ENCODE peak calls at places on chromosome 3, in nine cellular contexts. One of them, this sample, is unnamed.
A peak's percentile ranks its signal among the peaks of the same experiment; 100 is the strongest.

GRCh38 chr3:136630911-136631310 is 121.3 kb downstream of the STAG1 start:
- DNase-seq in Peyer's patch: no peak
- DNase-seq in stomach: no peak
- DNase-seq in heart left ventricle: no peak
- DNase-seq in breast epithelium: no peak
- DNase-seq in tibial nerve: no peak
- DNase-seq in thyroid gland: no peak
- DNase-seq in A549: no peak
- DNase-seq in adrenal gland: no peak
- DNase-seq in this sample: no peak

GRCh38 chr3:11914651-11915050 is 68.0 kb upstream of the TAMM41 start:
- DNase-seq in breast epithelium: no peak
- DNase-seq in thyroid gland: no peak
- DNase-seq in heart left ventricle: no peak
- DNase-seq in Peyer's patch: peak; percentile 28
- DNase-seq in A549: no peak
- DNase-seq in adrenal gland: no peak
- DNase-seq in stomach: peak; percentile 17
- DNase-seq in tibial nerve: no peak
- DNase-seq in this sample: no peak

GRCh38 chr3:111737712-111738097 is 121.4 kb upstream of the PHLDB2 start:
- DNase-seq in tibial nerve: peak; percentile 46
- DNase-seq in thyroid gland: peak; percentile 35
- DNase-seq in stomach: peak; percentile 76
- DNase-seq in adrenal gland: peak; percentile 73
- DNase-seq in heart left ventricle: peak; percentile 73
- DNase-seq in A549: peak; percentile 48
- DNase-seq in Peyer's patch: no peak
- DNase-seq in breast epithelium: no peak
- DNase-seq in this sample: peak; percentile 86

GRCh38 chr3:24145981-24146822 is 201.1 kb downstream of the NR1D2 start:
- DNase-seq in breast epithelium: no peak
- DNase-seq in tibial nerve: no peak
- DNase-seq in thyroid gland: no peak
- DNase-seq in stomach: no peak
- DNase-seq in adrenal gland: no peak
- DNase-seq in heart left ventricle: no peak
- DNase-seq in Peyer's patch: no peak
- DNase-seq in A549: peak; percentile 57
- DNase-seq in this sample: no peak

GRCh38 chr3:32865364-32865763 is 47.6 kb downstream of the TRIM71 start:
- DNase-seq in adrenal gland: no peak
- DNase-seq in A549: no peak
- DNase-seq in heart left ventricle: no peak
- DNase-seq in stomach: peak; percentile 34
- DNase-seq in breast epithelium: no peak
- DNase-seq in tibial nerve: no peak
- DNase-seq in Peyer's patch: no peak
- DNase-seq in thyroid gland: no peak
- DNase-seq in this sample: no peak

GRCh38 chr3:184538600-184539431 is 22.8 kb upstream of the EPHB3 start:
- DNase-seq in heart left ventricle: no peak
- DNase-seq in Peyer's patch: no peak
- DNase-seq in adrenal gland: no peak
- DNase-seq in A549: no peak
- DNase-seq in stomach: no peak
- DNase-seq in breast epithelium: no peak
- DNase-seq in tibial nerve: no peak
- DNase-seq in thyroid gland: no peak
- DNase-seq in this sample: peak; percentile 48

GRCh38 chr3:141150931-141151330 is 80.7 kb upstream of the PXYLP1 start:
- DNase-seq in thyroid gland: no peak
- DNase-seq in breast epithelium: no peak
- DNase-seq in adrenal gland: no peak
- DNase-seq in Peyer's patch: no peak
- DNase-seq in heart left ventricle: no peak
- DNase-seq in stomach: no peak
- DNase-seq in A549: no peak
- DNase-seq in tibial nerve: no peak
- DNase-seq in this sample: no peak

GRCh38 chr3:65963787-65964707 is 74.7 kb downstream of the MAGI1 start:
- DNase-seq in tibial nerve: no peak
- DNase-seq in adrenal gland: peak; percentile 61
- DNase-seq in heart left ventricle: no peak
- DNase-seq in stomach: no peak
- DNase-seq in Peyer's patch: no peak
- DNase-seq in thyroid gland: no peak
- DNase-seq in A549: peak; percentile 58
- DNase-seq in breast epithelium: no peak
- DNase-seq in this sample: no peak

GRCh38 chr3:67037615-67038014 is 39.5 kb downstream of the KBTBD8 start:
- DNase-seq in stomach: no peak
- DNase-seq in adrenal gland: no peak
- DNase-seq in breast epithelium: no peak
- DNase-seq in tibial nerve: no peak
- DNase-seq in thyroid gland: no peak
- DNase-seq in Peyer's patch: no peak
- DNase-seq in heart left ventricle: no peak
- DNase-seq in A549: no peak
- DNase-seq in this sample: no peak

GRCh38 chr3:62065985-62066693 is 307.2 kb downstream of the FEZF2 start:
- DNase-seq in thyroid gland: no peak
- DNase-seq in A549: no peak
- DNase-seq in breast epithelium: no peak
- DNase-seq in adrenal gland: no peak
- DNase-seq in Peyer's patch: no peak
- DNase-seq in stomach: no peak
- DNase-seq in heart left ventricle: no peak
- DNase-seq in tibial nerve: no peak
- DNase-seq in this sample: no peak

GRCh38 chr3:72738752-72739520 is 109.3 kb downstream of the SHQ1 start:
- DNase-seq in breast epithelium: peak; percentile 63
- DNase-seq in Peyer's patch: peak; percentile 73
- DNase-seq in tibial nerve: no peak
- DNase-seq in heart left ventricle: peak; percentile 41
- DNase-seq in stomach: peak; percentile 50
- DNase-seq in adrenal gland: peak; percentile 27
- DNase-seq in A549: peak; percentile 23
- DNase-seq in thyroid gland: peak; percentile 56
- DNase-seq in this sample: no peak

GRCh38 chr3:149291178-149291577 is 42.3 kb downstream of the TM4SF18 start:
- DNase-seq in A549: peak; percentile 33
- DNase-seq in tibial nerve: no peak
- DNase-seq in heart left ventricle: no peak
- DNase-seq in Peyer's patch: no peak
- DNase-seq in thyroid gland: no peak
- DNase-seq in breast epithelium: no peak
- DNase-seq in stomach: no peak
- DNase-seq in adrenal gland: no peak
- DNase-seq in this sample: no peak

GRCh38 chr3:14703128-14703750 is 28.3 kb downstream of the C3orf20 start:
- DNase-seq in thyroid gland: no peak
- DNase-seq in breast epithelium: no peak
- DNase-seq in adrenal gland: no peak
- DNase-seq in tibial nerve: no peak
- DNase-seq in A549: no peak
- DNase-seq in heart left ventricle: no peak
- DNase-seq in stomach: no peak
- DNase-seq in Peyer's patch: no peak
- DNase-seq in this sample: no peak

GRCh38 chr3:105700575-105700974 is 168.2 kb downstream of the CBLB start:
- DNase-seq in A549: no peak
- DNase-seq in stomach: no peak
- DNase-seq in thyroid gland: no peak
- DNase-seq in Peyer's patch: no peak
- DNase-seq in heart left ventricle: no peak
- DNase-seq in tibial nerve: no peak
- DNase-seq in breast epithelium: no peak
- DNase-seq in adrenal gland: no peak
- DNase-seq in this sample: no peak

GRCh38 chr3:10292505-10293419 is at the start of gene GHRL:
- DNase-seq in stomach: peak; percentile 43
- DNase-seq in heart left ventricle: peak; percentile 30
- DNase-seq in tibial nerve: no peak
- DNase-seq in adrenal gland: no peak
- DNase-seq in thyroid gland: no peak
- DNase-seq in Peyer's patch: no peak
- DNase-seq in A549: no peak
- DNase-seq in breast epithelium: no peak
- DNase-seq in this sample: no peak

GRCh38 chr3:126939347-126939735 is 43.6 kb upstream of the PLXNA1 start:
- DNase-seq in adrenal gland: no peak
- DNase-seq in Peyer's patch: no peak
- DNase-seq in A549: peak; percentile 9
- DNase-seq in heart left ventricle: peak; percentile 16
- DNase-seq in tibial nerve: no peak
- DNase-seq in breast epithelium: no peak
- DNase-seq in stomach: no peak
- DNase-seq in thyroid gland: no peak
- DNase-seq in this sample: no peak

GRCh38 chr3:20236603-20237002 is 50.6 kb upstream of the SGO1 start:
- DNase-seq in breast epithelium: no peak
- DNase-seq in A549: no peak
- DNase-seq in Peyer's patch: no peak
- DNase-seq in thyroid gland: no peak
- DNase-seq in heart left ventricle: no peak
- DNase-seq in tibial nerve: no peak
- DNase-seq in adrenal gland: no peak
- DNase-seq in stomach: no peak
- DNase-seq in this sample: no peak

GRCh38 chr3:108090066-108090700 is 648 bp downstream of the CD47 start:
- DNase-seq in tibial nerve: peak; percentile 19
- DNase-seq in adrenal gland: peak; percentile 25
- DNase-seq in heart left ventricle: peak; percentile 31
- DNase-seq in thyroid gland: peak; percentile 37
- DNase-seq in breast epithelium: no peak
- DNase-seq in A549: peak; percentile 52
- DNase-seq in stomach: peak; percentile 34
- DNase-seq in Peyer's patch: peak; percentile 69
- DNase-seq in this sample: peak; percentile 70
- TF ChIP-seq POLR2A in tibial nerve: no peak
- TF ChIP-seq POLR2A in adrenal gland: no peak
- TF ChIP-seq POLR2A in heart left ventricle: no peak
- TF ChIP-seq POLR2A in thyroid gland: no peak
- TF ChIP-seq POLR2A in breast epithelium: no peak
- TF ChIP-seq POLR2A in A549: no peak
- TF ChIP-seq POLR2A in stomach: no peak
- TF ChIP-seq POLR2A in Peyer's patch: no peak
- TF ChIP-seq POLR2A in this sample: no peak

DNA sequence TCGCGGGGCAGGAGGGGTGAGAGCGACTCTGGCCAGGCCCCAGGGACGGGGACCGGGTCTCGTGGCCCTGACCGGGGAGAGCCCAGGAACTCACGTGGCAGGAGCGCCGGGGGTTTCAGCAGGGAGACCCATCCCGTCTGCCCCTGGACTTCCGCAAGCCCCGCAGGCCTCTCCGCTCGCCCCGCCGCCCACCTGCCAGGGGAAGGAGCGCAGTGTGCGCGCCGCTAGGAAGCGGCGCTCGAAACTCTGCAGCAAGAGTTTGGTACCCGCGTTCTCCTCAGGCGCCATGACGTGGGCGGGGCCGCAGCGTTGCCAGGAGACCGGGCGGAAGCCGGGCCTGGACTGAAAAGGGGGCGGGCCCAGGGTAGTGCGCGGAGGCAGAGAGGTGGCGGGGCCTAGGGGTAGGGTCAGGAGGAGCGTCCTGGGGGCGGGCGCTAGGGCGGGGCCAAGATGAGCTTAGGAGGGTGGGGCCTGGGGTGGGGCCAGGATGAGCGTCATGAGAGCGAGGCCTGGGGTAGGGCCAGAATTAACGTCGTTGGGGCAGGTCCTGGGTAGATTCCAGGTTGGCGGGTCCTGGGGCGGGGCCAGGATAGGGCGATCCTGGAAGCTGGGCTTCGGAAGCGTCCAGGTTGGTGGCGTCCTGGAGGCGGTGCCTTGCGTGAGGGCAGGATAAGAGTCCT is 29.7 kb downstream of the ALG1L2 start:
- DNase-seq in A549: peak; percentile 97
- DNase-seq in Peyer's patch: peak; percentile 100
- DNase-seq in adrenal gland: peak; percentile 99
- DNase-seq in thyroid gland: peak; percentile 99
- DNase-seq in tibial nerve: peak; percentile 97
- DNase-seq in heart left ventricle: peak; percentile 99
- DNase-seq in breast epithelium: peak; percentile 99
- DNase-seq in stomach: peak; percentile 99
- DNase-seq in this sample: peak; percentile 100
- TF ChIP-seq POLR2A in A549: peak; percentile 50
- TF ChIP-seq POLR2A in Peyer's patch: no peak
- TF ChIP-seq POLR2A in adrenal gland: peak; percentile 40
- TF ChIP-seq POLR2A in thyroid gland: peak; percentile 56
- TF ChIP-seq POLR2A in tibial nerve: no peak
- TF ChIP-seq POLR2A in heart left ventricle: no peak
- TF ChIP-seq POLR2A in breast epithelium: no peak
- TF ChIP-seq POLR2A in stomach: no peak
- TF ChIP-seq POLR2A in this sample: no peak

GRCh38 chr3:26623409-26624208 is 1.0 kb downstream of the LRRC3B start:
- DNase-seq in stomach: no peak
- DNase-seq in breast epithelium: no peak
- DNase-seq in adrenal gland: no peak
- DNase-seq in tibial nerve: no peak
- DNase-seq in heart left ventricle: no peak
- DNase-seq in A549: no peak
- DNase-seq in thyroid gland: no peak
- DNase-seq in Peyer's patch: no peak
- DNase-seq in this sample: peak; percentile 62

GRCh38 chr3:26622634-26623408 is at the start of gene LRRC3B:
- DNase-seq in thyroid gland: peak; percentile 23
- DNase-seq in tibial nerve: no peak
- DNase-seq in heart left ventricle: peak; percentile 19
- DNase-seq in stomach: no peak
- DNase-seq in breast epithelium: no peak
- DNase-seq in A549: no peak
- DNase-seq in Peyer's patch: no peak
- DNase-seq in adrenal gland: no peak
- DNase-seq in this sample: no peak

GRCh38 chr3:26621176-26621575 is 1.4 kb upstream of the LRRC3B start:
- DNase-seq in stomach: no peak
- DNase-seq in Peyer's patch: no peak
- DNase-seq in adrenal gland: no peak
- DNase-seq in heart left ventricle: no peak
- DNase-seq in A549: no peak
- DNase-seq in breast epithelium: no peak
- DNase-seq in thyroid gland: no peak
- DNase-seq in tibial nerve: no peak
- DNase-seq in this sample: no peak

GRCh38 chr3:26624209-26624775 is 1.7 kb downstream of the LRRC3B start:
- DNase-seq in thyroid gland: no peak
- DNase-seq in breast epithelium: no peak
- DNase-seq in A549: no peak
- DNase-seq in Peyer's patch: no peak
- DNase-seq in stomach: no peak
- DNase-seq in adrenal gland: no peak
- DNase-seq in tibial nerve: no peak
- DNase-seq in heart left ventricle: no peak
- DNase-seq in this sample: peak; percentile 58

GRCh38 chr3:26621891-26622633 is 510 bp upstream of the LRRC3B start:
- DNase-seq in A549: no peak
- DNase-seq in thyroid gland: no peak
- DNase-seq in stomach: no peak
- DNase-seq in adrenal gland: no peak
- DNase-seq in heart left ventricle: no peak
- DNase-seq in tibial nerve: no peak
- DNase-seq in breast epithelium: no peak
- DNase-seq in Peyer's patch: no peak
- DNase-seq in this sample: no peak
- TF ChIP-seq POLR2A in A549: no peak
- TF ChIP-seq POLR2A in thyroid gland: no peak
- TF ChIP-seq POLR2A in stomach: no peak
- TF ChIP-seq POLR2A in adrenal gland: no peak
- TF ChIP-seq POLR2A in heart left ventricle: no peak
- TF ChIP-seq POLR2A in tibial nerve: no peak
- TF ChIP-seq POLR2A in breast epithelium: no peak
- TF ChIP-seq POLR2A in Peyer's patch: no peak
- TF ChIP-seq POLR2A in this sample: no peak

GRCh38 chr3:50237754-50238548 is 1.9 kb downstream of the GNAI2 start:
- DNase-seq in tibial nerve: peak; percentile 66
- DNase-seq in breast epithelium: peak; percentile 70
- DNase-seq in Peyer's patch: peak; percentile 94
- DNase-seq in thyroid gland: peak; percentile 88
- DNase-seq in heart left ventricle: peak; percentile 94
- DNase-seq in adrenal gland: peak; percentile 89
- DNase-seq in A549: no peak
- DNase-seq in stomach: peak; percentile 77
- DNase-seq in this sample: peak; percentile 93
- TF ChIP-seq POLR2A in tibial nerve: peak; percentile 53
- TF ChIP-seq POLR2A in breast epithelium: peak; percentile 2
- TF ChIP-seq POLR2A in Peyer's patch: no peak
- TF ChIP-seq POLR2A in thyroid gland: peak; percentile 76
- TF ChIP-seq POLR2A in heart left ventricle: no peak
- TF ChIP-seq POLR2A in adrenal gland: peak; percentile 92
- TF ChIP-seq POLR2A in A549: no peak
- TF ChIP-seq POLR2A in stomach: no peak
- TF ChIP-seq POLR2A in this sample: peak; percentile 40

This sample was measured in sigmoid colon.